ENCODE peak calls at places on chromosomes 4 and X, in five cellular contexts. L is Peyer's patch, V is NCI-H2171 treated with DMSO at 0.1 percent for 48 hours, K is NCI-H1105 treated with DMSO at 0.1 percent for 48 hours, X is H1. N is an unnamed sample.

GRCh38 chrX:24259544-24260240 is 54.2 kb downstream of the SUPT20HL2 start:
- DNase-seq in L (no peak), V (peak; percentile 3), K (peak; percentile 19), X (no peak), N (peak; percentile 37)

GRCh38 chr4:110641218-110641617 is 18.3 kb upstream of the PITX2 start:
- DNase-seq in L (no peak), V (no peak), K (no peak), X (peak; percentile 61), N (no peak)

GRCh38 chrX:136204571-136204970 is 46.6 kb downstream of the MAP7D3 start:
- DNase-seq in L (no peak), V (no peak), K (no peak), X (no peak), N (no peak)

GRCh38 chrX:3962511-3963350 is 249.3 kb upstream of the PRKX start:
- DNase-seq in L (no peak), V (peak; percentile 27), K (peak; percentile 44), X (no peak), N (no peak)

GRCh38 chrX:70422886-70423336 is at the start of gene GDPD2:
- DNase-seq in L (peak; percentile 63), V (peak; percentile 32), K (peak; percentile 57), X (peak; percentile 59), N (peak; percentile 59)

GRCh38 chr4:103478729-103479128 is 241.1 kb downstream of the TACR3 start:
- DNase-seq in L (no peak), V (no peak), K (no peak), X (no peak), N (no peak)

GRCh38 chr4:152784490-152785195 is 4.9 kb downstream of the ARFIP1 start:
- DNase-seq in L (no peak), V (peak; percentile 42), K (no peak), X (no peak), N (peak; percentile 71)

GRCh38 chr4:3526456-3526855 is 5.8 kb downstream of the LRPAP1 start:
- DNase-seq in L (no peak), V (no peak), K (no peak), X (no peak), N (no peak)

GRCh38 chr4:153153339-153153851 is 50.8 kb upstream of the TRIM2 start:
- DNase-seq in L (peak; percentile 77), V (peak; percentile 77), K (peak; percentile 54), X (peak; percentile 77), N (peak; percentile 88)

GRCh38 chr4:138113819-138114415 is 128.2 kb downstream of the SLC7A11 start:
- DNase-seq in L (no peak), V (no peak), K (no peak), X (no peak), N (no peak)

GRCh38 chr4:158811704-158812103 is 42.9 kb downstream of the FNIP2 start:
- DNase-seq in L (no peak), V (no peak), K (no peak), X (no peak), N (no peak)

GRCh38 chr4:37383579-37384229 is 139.2 kb downstream of the NWD2 start:
- DNase-seq in L (no peak), V (no peak), K (no peak), X (peak; percentile 52), N (peak; percentile 14)